ENCODE peak calls at places on chromosomes 12 and 14, in five cellular contexts. One of them, this sample, is unnamed.

GRCh38 chr12:117664169-117664568 is 302.7 kb upstream of the NOS1 start:
- DNase-seq in CD4-positive, CD25-positive, alpha-beta regulatory T cell: no peak
- DNase-seq in psoas muscle: no peak
- DNase-seq in CD4-positive, alpha-beta memory T cell: no peak
- DNase-seq in keratinocyte: no peak
- DNase-seq in this sample: no peak

GRCh38 chr12:7937867-7938506 is 2.0 kb upstream of the SLC2A3 start:
- DNase-seq in CD4-positive, CD25-positive, alpha-beta regulatory T cell: no peak
- DNase-seq in psoas muscle: no peak
- DNase-seq in CD4-positive, alpha-beta memory T cell: no peak
- DNase-seq in keratinocyte: no peak
- DNase-seq in this sample: no peak

GRCh38 chr12:123083661-123084571 is 67.0 kb downstream of the PITPNM2 start:
- DNase-seq in CD4-positive, CD25-positive, alpha-beta regulatory T cell: no peak
- DNase-seq in psoas muscle: no peak
- DNase-seq in CD4-positive, alpha-beta memory T cell: no peak
- DNase-seq in keratinocyte: no peak
- DNase-seq in this sample: no peak

GRCh38 chr14:50978888-50979287 is 34.6 kb upstream of the PYGL start:
- DNase-seq in CD4-positive, CD25-positive, alpha-beta regulatory T cell: no peak
- DNase-seq in psoas muscle: no peak
- DNase-seq in CD4-positive, alpha-beta memory T cell: no peak
- DNase-seq in keratinocyte: no peak
- DNase-seq in this sample: no peak

GRCh38 chr12:114954626-114955025 is 270.7 kb upstream of the TBX3 start:
- DNase-seq in CD4-positive, CD25-positive, alpha-beta regulatory T cell: no peak
- DNase-seq in psoas muscle: no peak
- DNase-seq in CD4-positive, alpha-beta memory T cell: no peak
- DNase-seq in keratinocyte: no peak
- DNase-seq in this sample: no peak

GRCh38 chr14:75025082-75025481 is 22.4 kb downstream of the EIF2B2 start:
- DNase-seq in CD4-positive, CD25-positive, alpha-beta regulatory T cell: no peak
- DNase-seq in psoas muscle: no peak
- DNase-seq in CD4-positive, alpha-beta memory T cell: no peak
- DNase-seq in keratinocyte: no peak
- DNase-seq in this sample: no peak

GRCh38 chr12:122523280-122523679 is 3.5 kb downstream of the RSRC2 start:
- DNase-seq in CD4-positive, CD25-positive, alpha-beta regulatory T cell: no peak
- DNase-seq in psoas muscle: no peak
- DNase-seq in CD4-positive, alpha-beta memory T cell: no peak
- DNase-seq in keratinocyte: no peak
- DNase-seq in this sample: no peak

GRCh38 chr12:102504280-102504679 is 23.9 kb upstream of the IGF1 start:
- DNase-seq in CD4-positive, CD25-positive, alpha-beta regulatory T cell: no peak
- DNase-seq in psoas muscle: no peak
- DNase-seq in CD4-positive, alpha-beta memory T cell: no peak
- DNase-seq in keratinocyte: no peak
- DNase-seq in this sample: no peak

GRCh38 chr14:105070760-105071137 is 5.5 kb upstream of the GPR132 start:
- DNase-seq in CD4-positive, CD25-positive, alpha-beta regulatory T cell: no peak
- DNase-seq in psoas muscle: no peak
- DNase-seq in CD4-positive, alpha-beta memory T cell: no peak
- DNase-seq in keratinocyte: no peak
- DNase-seq in this sample: no peak

GRCh38 chr12:109738209-109738608 is 24.6 kb downstream of the FAM222A start:
- DNase-seq in CD4-positive, CD25-positive, alpha-beta regulatory T cell: no peak
- DNase-seq in psoas muscle: peak; percentile 4
- DNase-seq in CD4-positive, alpha-beta memory T cell: no peak
- DNase-seq in keratinocyte: no peak
- DNase-seq in this sample: no peak

GRCh38 chr14:86938356-86938755 is 1054.6 kb downstream of the GALC start:
- DNase-seq in CD4-positive, CD25-positive, alpha-beta regulatory T cell: no peak
- DNase-seq in psoas muscle: no peak
- DNase-seq in CD4-positive, alpha-beta memory T cell: no peak
- DNase-seq in keratinocyte: no peak
- DNase-seq in this sample: no peak

GRCh38 chr12:52975820-52976573 is 27.1 kb downstream of the KRT18 start:
- DNase-seq in CD4-positive, CD25-positive, alpha-beta regulatory T cell: no peak
- DNase-seq in psoas muscle: no peak
- DNase-seq in CD4-positive, alpha-beta memory T cell: no peak
- DNase-seq in keratinocyte: no peak
- DNase-seq in this sample: no peak

GRCh38 chr14:90491221-90491867 is 94.5 kb downstream of the CALM1 start:
- DNase-seq in CD4-positive, CD25-positive, alpha-beta regulatory T cell: no peak
- DNase-seq in psoas muscle: peak; percentile 73
- DNase-seq in CD4-positive, alpha-beta memory T cell: no peak
- DNase-seq in keratinocyte: no peak
- DNase-seq in this sample: peak; percentile 74

GRCh38 chr12:85441740-85442139 is 161.7 kb downstream of the ALX1 start:
- DNase-seq in CD4-positive, CD25-positive, alpha-beta regulatory T cell: no peak
- DNase-seq in psoas muscle: no peak
- DNase-seq in CD4-positive, alpha-beta memory T cell: no peak
- DNase-seq in keratinocyte: no peak
- DNase-seq in this sample: no peak

GRCh38 chr12:95446511-95446910 is 27.4 kb upstream of the METAP2 start:
- DNase-seq in CD4-positive, CD25-positive, alpha-beta regulatory T cell: no peak
- DNase-seq in psoas muscle: peak; percentile 34
- DNase-seq in CD4-positive, alpha-beta memory T cell: no peak
- DNase-seq in keratinocyte: no peak
- DNase-seq in this sample: peak; percentile 46

GRCh38 chr14:91685600-91685999 is 46.3 kb downstream of the CATSPERB start:
- DNase-seq in CD4-positive, CD25-positive, alpha-beta regulatory T cell: no peak
- DNase-seq in psoas muscle: no peak
- DNase-seq in CD4-positive, alpha-beta memory T cell: no peak
- DNase-seq in keratinocyte: no peak
- DNase-seq in this sample: no peak

GRCh38 chr12:9340422-9341259 is 132.4 kb upstream of the PZP start:
- DNase-seq in CD4-positive, CD25-positive, alpha-beta regulatory T cell: no peak
- DNase-seq in psoas muscle: no peak
- DNase-seq in CD4-positive, alpha-beta memory T cell: no peak
- DNase-seq in keratinocyte: no peak
- DNase-seq in this sample: no peak

GRCh38 chr14:87643005-87643404 is 350.0 kb downstream of the GALC start:
- DNase-seq in CD4-positive, CD25-positive, alpha-beta regulatory T cell: no peak
- DNase-seq in psoas muscle: no peak
- DNase-seq in CD4-positive, alpha-beta memory T cell: no peak
- DNase-seq in keratinocyte: no peak
- DNase-seq in this sample: no peak

GRCh38 chr12:120230326-120230973 is 29.5 kb upstream of the RPLP0 start:
- DNase-seq in CD4-positive, CD25-positive, alpha-beta regulatory T cell: no peak
- DNase-seq in psoas muscle: peak; percentile 88
- DNase-seq in CD4-positive, alpha-beta memory T cell: no peak
- DNase-seq in keratinocyte: no peak
- DNase-seq in this sample: peak; percentile 74

GRCh38 chr12:21813125-21813524 is 38.6 kb upstream of the KCNJ8 start:
- DNase-seq in CD4-positive, CD25-positive, alpha-beta regulatory T cell: no peak
- DNase-seq in psoas muscle: no peak
- DNase-seq in CD4-positive, alpha-beta memory T cell: no peak
- DNase-seq in keratinocyte: no peak
- DNase-seq in this sample: no peak

GRCh38 chr12:47813491-47814196 is 6.1 kb downstream of the HDAC7 start:
- DNase-seq in CD4-positive, CD25-positive, alpha-beta regulatory T cell: no peak
- DNase-seq in psoas muscle: no peak
- DNase-seq in CD4-positive, alpha-beta memory T cell: no peak
- DNase-seq in keratinocyte: no peak
- DNase-seq in this sample: no peak

GRCh38 chr14:77296155-77296554 is 24.5 kb downstream of the POMT2 start:
- DNase-seq in CD4-positive, CD25-positive, alpha-beta regulatory T cell: no peak
- DNase-seq in psoas muscle: no peak
- DNase-seq in CD4-positive, alpha-beta memory T cell: no peak
- DNase-seq in keratinocyte: no peak
- DNase-seq in this sample: no peak

GRCh38 chr14:48035836-48036235 is 360.4 kb upstream of the MDGA2 start:
- DNase-seq in CD4-positive, CD25-positive, alpha-beta regulatory T cell: no peak
- DNase-seq in psoas muscle: no peak
- DNase-seq in CD4-positive, alpha-beta memory T cell: no peak
- DNase-seq in keratinocyte: no peak
- DNase-seq in this sample: no peak

GRCh38 chr12:68636268-68636667 is 25.6 kb downstream of the RAP1B start:
- DNase-seq in CD4-positive, CD25-positive, alpha-beta regulatory T cell: no peak
- DNase-seq in psoas muscle: no peak
- DNase-seq in CD4-positive, alpha-beta memory T cell: no peak
- DNase-seq in keratinocyte: no peak
- DNase-seq in this sample: no peak

GRCh38 chr12:106066051-106066705 is 72.6 kb downstream of the NUAK1 start:
- DNase-seq in CD4-positive, CD25-positive, alpha-beta regulatory T cell: no peak
- DNase-seq in psoas muscle: no peak
- DNase-seq in CD4-positive, alpha-beta memory T cell: no peak
- DNase-seq in keratinocyte: no peak
- DNase-seq in this sample: no peak

GRCh38 chr14:36866867-36867266 is 205.2 kb downstream of the PAX9 start:
- DNase-seq in CD4-positive, CD25-positive, alpha-beta regulatory T cell: no peak
- DNase-seq in psoas muscle: no peak
- DNase-seq in CD4-positive, alpha-beta memory T cell: no peak
- DNase-seq in keratinocyte: no peak
- DNase-seq in this sample: no peak

GRCh38 chr12:90163975-90164374 is 455.3 kb upstream of the ATP2B1 start:
- DNase-seq in CD4-positive, CD25-positive, alpha-beta regulatory T cell: no peak
- DNase-seq in psoas muscle: no peak
- DNase-seq in CD4-positive, alpha-beta memory T cell: no peak
- DNase-seq in keratinocyte: no peak
- DNase-seq in this sample: no peak

GRCh38 chr12:118493962-118494361 is 117.6 kb downstream of the SUDS3 start:
- DNase-seq in CD4-positive, CD25-positive, alpha-beta regulatory T cell: no peak
- DNase-seq in psoas muscle: no peak
- DNase-seq in CD4-positive, alpha-beta memory T cell: no peak
- DNase-seq in keratinocyte: no peak
- DNase-seq in this sample: no peak

GRCh38 chr14:103155013-103155412 is 31.8 kb downstream of the TNFAIP2 start:
- DNase-seq in CD4-positive, CD25-positive, alpha-beta regulatory T cell: no peak
- DNase-seq in psoas muscle: peak; percentile 86
- DNase-seq in CD4-positive, alpha-beta memory T cell: no peak
- DNase-seq in keratinocyte: no peak
- DNase-seq in this sample: peak; percentile 80

GRCh38 chr12:84922721-84923120 is 10.1 kb upstream of the SLC6A15 start:
- DNase-seq in CD4-positive, CD25-positive, alpha-beta regulatory T cell: no peak
- DNase-seq in psoas muscle: no peak
- DNase-seq in CD4-positive, alpha-beta memory T cell: no peak
- DNase-seq in keratinocyte: no peak
- DNase-seq in this sample: no peak

GRCh38 chr12:41013921-41014642 is 174.0 kb upstream of the PDZRN4 start:
- DNase-seq in CD4-positive, CD25-positive, alpha-beta regulatory T cell: no peak
- DNase-seq in psoas muscle: no peak
- DNase-seq in CD4-positive, alpha-beta memory T cell: no peak
- DNase-seq in keratinocyte: no peak
- DNase-seq in this sample: no peak

GRCh38 chr12:41008472-41008871 is 179.6 kb upstream of the PDZRN4 start:
- DNase-seq in CD4-positive, CD25-positive, alpha-beta regulatory T cell: no peak
- DNase-seq in psoas muscle: no peak
- DNase-seq in CD4-positive, alpha-beta memory T cell: no peak
- DNase-seq in keratinocyte: no peak
- DNase-seq in this sample: no peak

GRCh38 chr12:41014643-41015020 is 173.5 kb upstream of the PDZRN4 start:
- DNase-seq in CD4-positive, CD25-positive, alpha-beta regulatory T cell: no peak
- DNase-seq in psoas muscle: no peak
- DNase-seq in CD4-positive, alpha-beta memory T cell: no peak
- DNase-seq in keratinocyte: peak; percentile 33
- DNase-seq in this sample: no peak

GRCh38 chr12:41011939-41012338 is 176.2 kb upstream of the PDZRN4 start:
- DNase-seq in CD4-positive, CD25-positive, alpha-beta regulatory T cell: no peak
- DNase-seq in psoas muscle: no peak
- DNase-seq in CD4-positive, alpha-beta memory T cell: no peak
- DNase-seq in keratinocyte: no peak
- DNase-seq in this sample: no peak
- H3K9me3 ChIP-seq in CD4-positive, CD25-positive, alpha-beta regulatory T cell: no peaks in the 10 kb centered on the region
- H3K9me3 ChIP-seq in psoas muscle: no peaks in the 10 kb centered on the region
- H3K9me3 ChIP-seq in CD4-positive, alpha-beta memory T cell: peaks cover 4% of the 10 kb centered on the region
- H3K9me3 ChIP-seq in keratinocyte: peaks cover 6% of the 10 kb centered on the region
- H3K9me3 ChIP-seq in this sample: peaks cover 49% of the 10 kb centered on the region

GRCh38 chr14:68960123-68960522 is 19.0 kb downstream of the ACTN1 start:
- DNase-seq in CD4-positive, CD25-positive, alpha-beta regulatory T cell: no peak
- DNase-seq in psoas muscle: no peak
- DNase-seq in CD4-positive, alpha-beta memory T cell: no peak
- DNase-seq in keratinocyte: no peak
- DNase-seq in this sample: no peak
- H3K4me1 ChIP-seq in CD4-positive, CD25-positive, alpha-beta regulatory T cell: peaks cover 11% of the 10 kb centered on the region
- H3K4me1 ChIP-seq in psoas muscle: peaks cover 18% of the 10 kb centered on the region
- H3K4me1 ChIP-seq in CD4-positive, alpha-beta memory T cell: peaks cover 24% of the 10 kb centered on the region
- H3K4me1 ChIP-seq in keratinocyte: peaks cover 98% of the 10 kb centered on the region
- H3K4me1 ChIP-seq in this sample: peaks cover 85% of the 10 kb centered on the region

GRCh38 chr12:19223695-19224094 is 94.2 kb downstream of the PLEKHA5 start:
- DNase-seq in CD4-positive, CD25-positive, alpha-beta regulatory T cell: no peak
- DNase-seq in psoas muscle: no peak
- DNase-seq in CD4-positive, alpha-beta memory T cell: no peak
- DNase-seq in keratinocyte: no peak
- DNase-seq in this sample: no peak
- H3K27ac ChIP-seq in CD4-positive, CD25-positive, alpha-beta regulatory T cell: no peak overlapping the region
- H3K27ac ChIP-seq in psoas muscle: no peak overlapping the region
- H3K27ac ChIP-seq in CD4-positive, alpha-beta memory T cell: no peak overlapping the region
- H3K27ac ChIP-seq in keratinocyte: no peak overlapping the region
- H3K27ac ChIP-seq in this sample: peak overlapping the region; percentile 66

GRCh38 chr12:34605955-34606748 is 583.9 kb downstream of the ALG10 start:
- DNase-seq in CD4-positive, CD25-positive, alpha-beta regulatory T cell: no peak
- DNase-seq in psoas muscle: no peak
- DNase-seq in CD4-positive, alpha-beta memory T cell: no peak
- DNase-seq in keratinocyte: no peak
- DNase-seq in this sample: no peak
- H3K9me3 ChIP-seq in CD4-positive, CD25-positive, alpha-beta regulatory T cell: no peaks in the 10 kb centered on the region
- H3K9me3 ChIP-seq in psoas muscle: no peaks in the 10 kb centered on the region
- H3K9me3 ChIP-seq in CD4-positive, alpha-beta memory T cell: peaks cover 13% of the 10 kb centered on the region
- H3K9me3 ChIP-seq in keratinocyte: peaks cover 4% of the 10 kb centered on the region
- H3K9me3 ChIP-seq in this sample: peaks cover 92% of the 10 kb centered on the region

DNA sequence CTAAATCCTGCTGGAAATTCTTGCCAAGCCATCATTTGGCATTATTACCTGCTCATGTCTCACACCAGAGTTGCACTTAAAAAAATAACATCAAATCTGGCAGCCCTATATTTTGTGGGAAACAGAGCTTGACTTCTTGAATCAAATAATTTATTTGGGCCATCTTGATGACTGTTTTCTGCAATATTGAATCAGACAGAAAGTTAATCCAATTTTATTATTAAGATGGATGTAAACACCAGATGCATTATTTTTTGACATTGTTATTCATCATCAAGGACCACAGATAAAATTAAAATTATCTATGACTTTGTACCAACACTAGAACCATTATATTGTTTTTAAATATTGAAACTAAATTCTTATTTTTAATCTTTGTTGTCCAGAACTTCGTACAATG is 132.9 kb downstream of the PTPRR start:
- DNase-seq in CD4-positive, CD25-positive, alpha-beta regulatory T cell: no peak
- DNase-seq in psoas muscle: no peak
- DNase-seq in CD4-positive, alpha-beta memory T cell: no peak
- DNase-seq in keratinocyte: no peak
- DNase-seq in this sample: no peak
- H3K4me1 ChIP-seq in CD4-positive, CD25-positive, alpha-beta regulatory T cell: no peaks in the 10 kb centered on the region
- H3K4me1 ChIP-seq in psoas muscle: no peaks in the 10 kb centered on the region
- H3K4me1 ChIP-seq in CD4-positive, alpha-beta memory T cell: no peaks in the 10 kb centered on the region
- H3K4me1 ChIP-seq in keratinocyte: no peaks in the 10 kb centered on the region
- H3K4me1 ChIP-seq in this sample: no peaks in the 10 kb centered on the region

GRCh38 chr12:19577131-19577530 is 137.8 kb downstream of the AEBP2 start:
- DNase-seq in CD4-positive, CD25-positive, alpha-beta regulatory T cell: no peak
- DNase-seq in psoas muscle: no peak
- DNase-seq in CD4-positive, alpha-beta memory T cell: no peak
- DNase-seq in keratinocyte: no peak
- DNase-seq in this sample: no peak
- H3K27ac ChIP-seq in CD4-positive, CD25-positive, alpha-beta regulatory T cell: no peak overlapping the region
- H3K27ac ChIP-seq in psoas muscle: no peak overlapping the region
- H3K27ac ChIP-seq in CD4-positive, alpha-beta memory T cell: no peak overlapping the region
- H3K27ac ChIP-seq in keratinocyte: no peak overlapping the region
- H3K27ac ChIP-seq in this sample: no peak overlapping the region

GRCh38 chr12:54523637-54524036 is 25.8 kb upstream of the PDE1B start:
- DNase-seq in CD4-positive, CD25-positive, alpha-beta regulatory T cell: no peak
- DNase-seq in psoas muscle: no peak
- DNase-seq in CD4-positive, alpha-beta memory T cell: no peak
- DNase-seq in keratinocyte: no peak
- DNase-seq in this sample: no peak
- H3K9me3 ChIP-seq in CD4-positive, CD25-positive, alpha-beta regulatory T cell: no peaks in the 10 kb centered on the region
- H3K9me3 ChIP-seq in psoas muscle: no peaks in the 10 kb centered on the region
- H3K9me3 ChIP-seq in CD4-positive, alpha-beta memory T cell: no peaks in the 10 kb centered on the region
- H3K9me3 ChIP-seq in keratinocyte: no peaks in the 10 kb centered on the region
- H3K9me3 ChIP-seq in this sample: no peaks in the 10 kb centered on the region

This sample was measured in left ventricle myocardium inferior.